ENCODE peak calls at places on chromosomes 1 and 21, in four cellular contexts. Z, P, D and K are unnamed samples.

GRCh38 chr1:10904396-10905358 is 107.8 kb upstream of the TARDBP start:
- DNase-seq in D (no peak), Z (no peak), P (no peak), K (no peak)

GRCh38 chr1:22454476-22455056 is 2.9 kb downstream of the ZBTB40 start:
- DNase-seq in Z (no peak), D (no peak), P (no peak), K (peak; percentile 50)

GRCh38 chr21:31618696-31619430 is 40.6 kb upstream of the SOD1 start:
- DNase-seq in Z (no peak), P (no peak), D (no peak), K (no peak)

GRCh38 chr1:116786049-116786448 is 31.8 kb downstream of the CD2 start:
- DNase-seq in D (no peak), P (no peak), Z (no peak), K (no peak)

GRCh38 chr1:225735252-225736149 is 42.1 kb upstream of the SRP9 start:
- DNase-seq in Z (peak; percentile 98), P (no peak), D (no peak), K (no peak)

GRCh38 chr1:61426254-61426653 is 298.7 kb downstream of the TM2D1 start:
- DNase-seq in Z (no peak), P (no peak), D (no peak), K (no peak)

GRCh38 chr21:46060596-46061061 is 37.3 kb upstream of the COL6A2 start:
- DNase-seq in P (no peak), D (no peak), Z (peak; percentile 100), K (no peak)

GRCh38 chr1:74767490-74767889 is 34.5 kb downstream of the TYW3 start:
- DNase-seq in D (no peak), Z (peak; percentile 2), P (peak; percentile 29), K (peak; percentile 39)

GRCh38 chr1:236727521-236727920 is 41.2 kb downstream of the ACTN2 start:
- DNase-seq in D (no peak), Z (no peak), P (no peak), K (no peak)

GRCh38 chr1:116921937-116922336 is 12.2 kb downstream of the PTGFRN start:
- DNase-seq in P (no peak), D (no peak), Z (no peak), K (no peak)

GRCh38 chr1:154574715-154575114 is 7.1 kb downstream of the CHRNB2 start:
- DNase-seq in Z (peak; percentile 49), D (no peak), P (no peak), K (peak; percentile 36)

GRCh38 chr1:2991753-2992495 is 29.3 kb upstream of the ACTRT2 start:
- DNase-seq in Z (no peak), P (no peak), D (no peak), K (no peak)

GRCh38 chr1:12032141-12032710 is 12.9 kb downstream of the MIIP start:
- DNase-seq in P (no peak), Z (no peak), D (no peak), K (no peak)

GRCh38 chr1:155657463-155657862 is 31.1 kb downstream of the YY1AP1 start:
- DNase-seq in Z (no peak), P (no peak), D (no peak), K (no peak)

GRCh38 chr21:45253180-45253579 is 34.5 kb downstream of the POFUT2 start:
- DNase-seq in D (no peak), Z (peak; percentile 39), P (no peak), K (no peak)

GRCh38 chr1:3453891-3454810 is at the start of gene ARHGEF16:
- DNase-seq in P (peak; percentile 49), Z (peak; percentile 15), D (no peak), K (peak; percentile 81)

GRCh38 chr1:110603058-110603457 is 3.1 kb downstream of the KCNA2 start:
- DNase-seq in D (no peak), Z (no peak), P (no peak), K (no peak)

GRCh38 chr21:34865922-34866271 is 183.2 kb downstream of the RUNX1 start:
- DNase-seq in D (peak; percentile 74), Z (no peak), P (peak; percentile 87), K (no peak)

GRCh38 chr1:221837886-221838285 is 96.0 kb upstream of the DUSP10 start:
- DNase-seq in D (peak; percentile 59), P (no peak), Z (no peak), K (no peak)

GRCh38 chr1:76998582-76999189 is 131.4 kb downstream of the ST6GALNAC5 start:
- DNase-seq in P (no peak), D (no peak), Z (peak; percentile 62), K (no peak)

GRCh38 chr21:44931137-44931500 is 8.7 kb upstream of the SLX9 start:
- DNase-seq in D (no peak), Z (no peak), P (no peak), K (no peak)

GRCh38 chr1:32817815-32818786 is 648 bp downstream of the S100PBP start:
- DNase-seq in D (no peak), P (peak; percentile 49), Z (peak; percentile 39), K (peak; percentile 83)

GRCh38 chr1:154075746-154076145 is 79.1 kb downstream of the NUP210L start:
- DNase-seq in Z (no peak), P (no peak), D (no peak), K (no peak)

GRCh38 chr1:84973493-84974334 is 23.2 kb downstream of the MCOLN2 start:
- DNase-seq in P (no peak), Z (no peak), D (no peak), K (no peak)
- TF ChIP-seq CHD1 in P (no peak), Z (no peak), D (no peak), K (no peak)

GRCh38 chr1:233372218-233373125 is 44.9 kb downstream of the MAP3K21 start:
- DNase-seq in P (no peak), Z (no peak), D (no peak), K (no peak)
- TF ChIP-seq CHD1 in P (no peak), Z (no peak), D (no peak), K (no peak)

GRCh38 chr1:45929257-45929687 is 125.9 kb downstream of the MAST2 start:
- DNase-seq in Z (peak; percentile 96), D (no peak), P (peak; percentile 47), K (no peak)
- TF ChIP-seq CHD1 in Z (no peak), D (no peak), P (no peak), K (no peak)

GRCh38 chr1:188497020-188497419 is 1668.3 kb downstream of the PLA2G4A start:
- DNase-seq in P (no peak), Z (no peak), D (no peak), K (no peak)

GRCh38 chr1:188499690-188500089 is 1670.9 kb downstream of the PLA2G4A start:
- DNase-seq in P (no peak), Z (peak; percentile 19), D (no peak), K (no peak)
- TF ChIP-seq CHD1 in P (no peak), Z (no peak), D (no peak), K (no peak)

GRCh38 chr1:97004054-97004453 is 282.5 kb downstream of the PTBP2 start:
- DNase-seq in D (no peak), Z (peak; percentile 51), P (no peak), K (no peak)

GRCh38 chr1:97004743-97005142 is 283.2 kb downstream of the PTBP2 start:
- DNase-seq in P (no peak), D (no peak), Z (no peak), K (no peak)

GRCh38 chr1:97008226-97008625 is 286.6 kb downstream of the PTBP2 start:
- DNase-seq in P (no peak), D (no peak), Z (peak; percentile 28), K (no peak)

GRCh38 chr1:97010865-97011264 is 289.3 kb downstream of the PTBP2 start:
- DNase-seq in Z (no peak), P (no peak), D (no peak), K (no peak)

DNA sequence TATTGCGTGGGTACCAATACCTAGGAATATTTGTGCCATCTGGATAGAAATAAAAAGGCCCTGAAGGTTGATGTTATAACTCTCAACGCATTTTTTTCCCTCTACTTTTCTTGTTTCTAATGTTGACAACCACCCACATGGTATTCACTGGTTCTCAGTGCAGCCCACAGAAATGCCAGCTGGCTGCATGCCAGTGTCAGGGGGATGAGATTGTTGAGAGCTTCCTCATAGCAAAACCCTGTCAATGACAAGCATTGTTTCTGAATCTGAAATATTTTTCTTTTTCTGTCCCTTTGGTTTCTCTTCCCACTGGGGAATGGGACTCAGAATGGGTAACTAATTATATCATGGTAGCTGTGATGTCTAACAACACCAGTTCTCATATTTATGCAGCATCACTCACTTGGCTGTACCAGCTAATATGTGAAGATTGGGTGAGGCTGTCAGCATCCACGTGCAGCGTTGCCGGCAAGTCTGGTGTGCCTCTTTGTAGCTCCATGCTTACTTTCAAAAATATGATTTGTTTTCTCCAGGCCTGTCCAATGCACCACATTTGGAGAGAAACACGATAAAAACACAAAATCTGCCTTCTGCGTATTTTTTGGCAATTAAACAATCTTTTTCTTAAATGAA is 284.6 kb downstream of the PTBP2 start:
- DNase-seq in D (peak; percentile 12), P (no peak), Z (peak; percentile 84), K (no peak)
- TF ChIP-seq CHD1 in D (no peak), P (no peak), Z (no peak), K (no peak)